ENCODE peak calls at places on chromosomes 13 and 19, in ten cellular contexts. E, X, U, Y, N, O, G, M, H and L are unnamed samples.
A peak's percentile ranks its signal among the peaks of the same experiment; 100 is the strongest.

GRCh38 chr13:35884211-35884610 is 247.0 kb downstream of the DCLK1 start:
- DNase-seq in E (no peak), X (no peak), U (no peak), Y (no peak), N (no peak), O (no peak), G (no peak), M (no peak), H (no peak), L (no peak)

GRCh38 chr19:33953023-33953422 is 156.4 kb downstream of the KCTD15 start:
- DNase-seq in E (no peak), X (no peak), U (no peak), Y (no peak), N (no peak), O (peak; percentile 48), G (no peak), M (no peak), H (no peak), L (no peak)

GRCh38 chr13:99610702-99611289 is 109.5 kb downstream of the TM9SF2 start:
- DNase-seq in E (no peak), X (no peak), U (no peak), Y (no peak), N (no peak), O (no peak), G (no peak), M (no peak), H (no peak), L (no peak)

GRCh38 chr19:56117889-56118288 is 3.2 kb downstream of the ZNF787 start:
- DNase-seq in E (no peak), X (no peak), U (no peak), Y (no peak), N (no peak), O (no peak), G (no peak), M (no peak), H (no peak), L (no peak)

GRCh38 chr13:82827704-82828103 is 1054.6 kb downstream of the SLITRK1 start:
- DNase-seq in E (no peak), X (no peak), U (no peak), Y (no peak), N (no peak), O (no peak), G (no peak), M (no peak), H (no peak), L (no peak)

GRCh38 chr19:12721656-12722565 is 1.8 kb downstream of the TNPO2 start:
- DNase-seq in E (peak; percentile 88), X (peak; percentile 90), U (peak; percentile 84), Y (peak; percentile 52), N (peak; percentile 68), O (no peak), G (peak; percentile 76), M (no peak), H (peak; percentile 40), L (peak; percentile 90)

GRCh38 chr19:49497047-49497789 is 984 bp downstream of the RPS11 start:
- DNase-seq in E (peak; percentile 67), X (no peak), U (peak; percentile 71), Y (peak; percentile 68), N (peak; percentile 32), O (no peak), G (peak; percentile 46), M (no peak), H (no peak), L (peak; percentile 81)

GRCh38 chr19:48271531-48272151 is 1.8 kb downstream of the ZNF114 start:
- DNase-seq in E (peak; percentile 39), X (peak; percentile 80), U (peak; percentile 59), Y (no peak), N (peak; percentile 45), O (no peak), G (peak; percentile 30), M (no peak), H (peak; percentile 39), L (no peak)

GRCh38 chr13:97397267-97397666 is 36.7 kb upstream of the RAP2A start:
- DNase-seq in E (no peak), X (no peak), U (no peak), Y (no peak), N (no peak), O (no peak), G (no peak), M (no peak), H (no peak), L (no peak)

GRCh38 chr19:37979547-37980082 is 72.6 kb downstream of the SIPA1L3 start:
- DNase-seq in E (no peak), X (peak; percentile 46), U (no peak), Y (no peak), N (no peak), O (no peak), G (no peak), M (no peak), H (no peak), L (no peak)

GRCh38 chr19:10510301-10510802 is 6.9 kb downstream of the S1PR5 start:
- DNase-seq in E (peak; percentile 18), X (peak; percentile 71), U (peak; percentile 42), Y (peak; percentile 57), N (no peak), O (peak; percentile 86), G (no peak), M (no peak), H (no peak), L (no peak)